ENCODE peak calls at places on chromosomes 3 and 15, in eight cellular contexts. V is fibroblast of pulmonary artery, F is AG10803, S is NB4, O is sigmoid colon, B is heart left ventricle, L is adrenal gland, H is fibroblast of mammary gland. K is an unnamed sample.

GRCh38 chr3:176953106-176954080 is 243.9 kb downstream of the TBL1XR1 start:
- DNase-seq in V (peak), F (peak), S (no peak), O (peak), B (peak), L (peak), H (peak), K (peak)

GRCh38 chr3:185292238-185292637 is 38.4 kb upstream of the EHHADH start:
- DNase-seq in V (no peak), F (no peak), S (no peak), O (no peak), B (no peak), L (no peak), H (no peak), K (no peak)

GRCh38 chr15:75452364-75452967 is 976 bp upstream of the SIN3A start:
- DNase-seq in V (peak), F (peak), S (peak), O (peak), B (peak), L (peak), H (peak), K (no peak)

GRCh38 chr3:130468311-130468710 is 48.7 kb upstream of the COL6A6 start:
- DNase-seq in V (no peak), F (no peak), S (no peak), O (no peak), B (no peak), L (no peak), H (no peak), K (no peak)

GRCh38 chr3:16067837-16068471 is 106.5 kb upstream of the GALNT15 start:
- DNase-seq in V (no peak), F (no peak), S (no peak), O (no peak), B (no peak), L (no peak), H (no peak), K (peak)

GRCh38 chr3:8458235-8458634 is 43.4 kb upstream of the LMCD1 start:
- DNase-seq in V (peak), F (peak), S (no peak), O (no peak), B (no peak), L (no peak), H (peak), K (peak)

GRCh38 chr15:47652213-47652852 is 65.0 kb upstream of the SEMA6D start:
- DNase-seq in V (no peak), F (no peak), S (no peak), O (no peak), B (no peak), L (no peak), H (no peak), K (no peak)

GRCh38 chr3:182814419-182815160 is 21.3 kb downstream of the ATP11B start:
- DNase-seq in V (no peak), F (no peak), S (no peak), O (no peak), B (no peak), L (no peak), H (peak), K (no peak)

GRCh38 chr15:101264911-101265641 is 12.2 kb downstream of the SELENOS start:
- DNase-seq in V (no peak), F (no peak), S (no peak), O (no peak), B (no peak), L (no peak), H (no peak), K (no peak)

GRCh38 chr3:11818033-11818432 is 28.7 kb downstream of the TAMM41 start:
- DNase-seq in V (no peak), F (no peak), S (peak), O (no peak), B (no peak), L (no peak), H (peak), K (no peak)

GRCh38 chr3:133881987-133882825 is 13.5 kb downstream of the RAB6B start:
- DNase-seq in V (no peak), F (no peak), S (peak), O (no peak), B (no peak), L (peak), H (no peak), K (no peak)

DNA sequence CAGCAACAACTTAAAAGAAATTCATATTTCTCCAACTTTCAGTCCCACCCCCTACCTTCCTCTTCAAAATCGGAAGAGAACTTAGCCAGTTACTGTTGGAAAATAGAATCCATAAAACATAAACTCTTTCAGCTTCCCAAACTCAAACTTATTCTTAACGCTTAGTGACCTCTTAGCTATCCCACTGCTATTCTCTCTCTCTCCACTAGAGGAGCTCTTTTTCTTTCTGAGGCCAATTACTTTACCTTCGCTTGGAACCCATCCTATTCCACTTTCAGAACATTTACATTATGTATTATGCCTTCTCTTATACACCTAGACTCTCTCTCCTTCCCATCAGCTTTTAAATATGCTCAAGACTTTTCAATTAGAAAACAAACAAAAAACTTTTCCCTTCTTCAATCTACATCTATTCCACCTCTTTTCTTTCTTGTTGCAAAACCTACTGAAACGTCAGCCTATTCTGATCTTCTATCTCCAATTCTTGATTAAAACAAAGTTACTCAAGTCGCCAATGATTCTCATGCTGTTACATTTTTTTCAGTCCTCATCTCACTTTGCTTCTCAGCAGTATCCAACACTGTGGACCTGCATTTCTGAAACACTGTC is 13.4 kb upstream of the GHSR start:
- DNase-seq in V (peak), F (peak), S (peak), O (no peak), B (no peak), L (no peak), H (peak), K (no peak)
- TF ChIP-seq CTCF in V (peak), F (peak), S (peak), O (peak), B (peak), L (peak), H (peak), K (peak)

GRCh38 chr15:68833734-68834334 is 13.1 kb upstream of the ANP32A start:
- DNase-seq in V (no peak), F (no peak), S (no peak), O (no peak), B (no peak), L (no peak), H (no peak), K (no peak)
- H3K4me3 ChIP-seq in V (no peak), F (no peak), S (no peak), O (no peak), B (no peak), L (no peak), H (no peak), K (no peak)

GRCh38 chr3:195270350-195271115 is 426 bp downstream of the XXYLT1 start:
- DNase-seq in V (peak), F (peak), S (peak), O (peak), B (peak), L (peak), H (peak), K (no peak)

GRCh38 chr3:195268608-195269309 is 2.2 kb downstream of the XXYLT1 start:
- DNase-seq in V (no peak), F (no peak), S (no peak), O (no peak), B (no peak), L (no peak), H (no peak), K (no peak)

GRCh38 chr3:195270079-195270349 is 945 bp downstream of the XXYLT1 start:
- DNase-seq in V (no peak), F (no peak), S (no peak), O (no peak), B (no peak), L (no peak), H (no peak), K (no peak)

GRCh38 chr3:195271116-195271858 is at the start of gene XXYLT1:
- DNase-seq in V (peak), F (peak), S (peak), O (peak), B (peak), L (peak), H (peak), K (peak)

DNA sequence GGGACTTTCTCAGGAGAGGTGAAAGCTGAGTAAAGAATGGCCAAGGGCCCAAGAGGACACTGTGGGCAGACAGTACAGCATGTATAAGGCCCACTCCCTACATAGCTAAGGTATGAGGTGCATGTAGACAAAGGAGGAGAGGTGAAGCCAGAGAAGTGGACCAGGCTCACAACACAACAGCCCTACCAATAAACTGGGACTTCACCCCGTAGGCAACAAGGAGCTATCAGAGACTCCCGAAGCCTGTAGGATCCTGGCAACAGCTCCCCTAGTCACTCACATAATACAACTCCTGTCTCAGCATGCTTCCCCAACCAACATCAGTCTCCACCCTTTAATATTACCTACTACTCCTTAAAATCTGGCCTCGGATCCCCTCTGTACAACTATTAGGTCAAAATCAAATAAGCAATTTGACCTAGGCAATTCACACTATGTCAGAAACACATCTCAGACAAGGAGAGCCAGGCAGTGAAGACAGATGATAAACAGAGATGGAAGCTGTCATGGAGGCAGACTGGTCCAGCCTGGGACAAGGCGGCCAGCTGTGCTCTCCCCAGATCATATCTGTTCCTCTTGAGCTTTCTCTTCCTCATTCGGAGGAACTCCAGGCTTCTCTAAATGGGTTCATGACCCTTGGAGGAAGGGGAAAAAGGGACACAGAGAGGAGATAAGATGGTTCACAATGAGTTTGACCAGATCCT is 1.4 kb downstream of the XXYLT1 start:
- DNase-seq in V (no peak), F (no peak), S (peak), O (no peak), B (no peak), L (no peak), H (no peak), K (no peak)
- TF ChIP-seq CTCF in V (no peak), F (no peak), S (no peak), O (no peak), B (no peak), L (no peak), H (no peak), K (no peak)

GRCh38 chr15:42107483-42107882 is 13.1 kb upstream of the PLA2G4D start:
- DNase-seq in V (no peak), F (no peak), S (no peak), O (no peak), B (no peak), L (no peak), H (no peak), K (no peak)
- H3K4me3 ChIP-seq in V (no peak), F (no peak), S (no peak), O (no peak), B (no peak), L (no peak), H (no peak), K (no peak)

GRCh38 chr15:83654379-83655236 is 685 bp downstream of the ADAMTSL3 start:
- DNase-seq in V (no peak), F (no peak), S (no peak), O (peak), B (peak), L (no peak), H (peak), K (no peak)

GRCh38 chr15:83655237-83655616 is 1.3 kb downstream of the ADAMTSL3 start:
- DNase-seq in V (no peak), F (no peak), S (no peak), O (no peak), B (no peak), L (no peak), H (no peak), K (no peak)

GRCh38 chr15:83653288-83653638 is 660 bp upstream of the ADAMTSL3 start:
- DNase-seq in V (no peak), F (no peak), S (no peak), O (no peak), B (no peak), L (no peak), H (no peak), K (no peak)

GRCh38 chr15:83652606-83653204 is 1.2 kb upstream of the ADAMTSL3 start:
- DNase-seq in V (no peak), F (no peak), S (no peak), O (no peak), B (no peak), L (no peak), H (no peak), K (no peak)

DNA sequence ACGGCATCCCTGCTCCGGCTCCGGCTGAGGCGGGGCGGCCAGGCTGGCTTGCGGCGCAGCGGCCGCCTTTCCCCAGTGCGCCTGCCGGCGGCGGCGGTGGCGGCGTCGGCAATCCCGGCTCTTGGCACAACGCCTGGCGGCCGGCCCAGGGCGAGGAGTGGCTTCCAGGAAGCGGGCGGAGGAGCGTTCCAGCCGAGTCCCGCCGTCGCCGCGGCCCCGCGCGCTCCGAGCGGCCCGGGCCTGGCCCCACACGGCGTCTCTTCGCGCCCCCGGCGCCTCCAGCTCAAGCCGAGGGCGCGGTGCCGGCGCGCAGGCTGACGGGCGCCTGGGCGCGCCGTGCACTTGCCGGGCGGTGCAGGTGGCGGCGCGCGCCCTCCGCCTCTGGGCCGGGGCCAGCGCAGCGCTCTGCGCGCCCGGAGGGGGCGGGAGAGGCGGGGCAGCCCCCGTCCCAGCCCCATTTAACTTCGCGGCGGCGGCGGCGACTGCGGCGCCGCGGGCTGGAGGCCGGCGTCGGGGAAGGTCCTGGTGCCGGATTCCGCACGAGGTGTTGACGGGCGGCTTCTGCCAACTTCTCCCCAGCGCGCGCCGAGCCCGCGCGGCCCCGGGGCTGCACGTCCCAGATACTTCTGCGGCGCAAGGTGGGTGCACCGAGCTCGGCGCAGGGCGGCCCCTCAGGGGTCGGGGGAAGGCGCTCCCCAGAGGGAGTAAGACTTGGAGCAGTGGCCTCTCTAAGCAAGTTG is at the start of gene ADAMTSL3:
- DNase-seq in V (peak), F (peak), S (no peak), O (peak), B (peak), L (no peak), H (peak), K (no peak)
- TF ChIP-seq CTCF in V (no peak), F (no peak), S (no peak), O (no peak), B (no peak), L (no peak), H (no peak), K (no peak)

GRCh38 chr3:36891651-36892268 is 53.1 kb downstream of the TRANK1 start:
- DNase-seq in V (no peak), F (no peak), S (no peak), O (no peak), B (peak), L (peak), H (no peak), K (no peak)
- H3K4me3 ChIP-seq in V (no peak), F (no peak), S (no peak), O (no peak), B (no peak), L (no peak), H (no peak), K (no peak)

GRCh38 chr3:27910456-27910855 is 188.3 kb upstream of the EOMES start:
- DNase-seq in V (peak), F (peak), S (no peak), O (no peak), B (peak), L (no peak), H (peak), K (no peak)

GRCh38 chr3:27914199-27914598 is 192.1 kb upstream of the EOMES start:
- DNase-seq in V (peak), F (peak), S (peak), O (no peak), B (no peak), L (no peak), H (peak), K (no peak)
- TF ChIP-seq CTCF in V (no peak), F (peak), S (peak), O (no peak), B (no peak), L (no peak), H (peak), K (peak)